ENCODE peak calls at places on chromosomes 2 and 18, in seven cellular contexts. U is CD8-positive, alpha-beta memory T cell; Z is endothelial cell of umbilical vein; B is CD8-positive, alpha-beta T cell; I is upper lobe of right lung; H is kidney epithelial cell; M is adipocyte. Q is an unnamed sample. For H3K27me3, the result is how much of the 10 kb centered on the place peaks cover.

GRCh38 chr2:170222298-170222697 is 44.4 kb downstream of the MYO3B start:
- DNase-seq in U (no peak), Z (no peak), B (no peak), I (no peak), H (no peak), M (peak), Q (no peak)

GRCh38 chr2:197296861-197297260 is 13.7 kb downstream of the ANKRD44 start:
- DNase-seq in U (no peak), Z (no peak), B (no peak), I (no peak), H (no peak), M (no peak), Q (no peak)

GRCh38 chr2:83900859-83901258 is 558.2 kb downstream of the SUCLG1 start:
- DNase-seq in U (no peak), Z (no peak), B (no peak), I (no peak), H (no peak), M (no peak), Q (no peak)

GRCh38 chr18:54359233-54359632 is 1.5 kb downstream of the C18orf54 start:
- DNase-seq in U (no peak), Z (peak), B (no peak), I (no peak), H (no peak), M (peak), Q (no peak)

GRCh38 chr2:3185910-3186309 is 191.7 kb downstream of the EIPR1 start:
- DNase-seq in U (no peak), Z (no peak), B (no peak), I (no peak), H (no peak), M (no peak), Q (no peak)

GRCh38 chr2:81195774-81196382 is 891.3 kb upstream of the LRRTM1 start:
- DNase-seq in U (no peak), Z (no peak), B (no peak), I (peak), H (no peak), M (no peak), Q (no peak)

GRCh38 chr2:154484338-154485099 is 214.0 kb upstream of the KCNJ3 start:
- DNase-seq in U (no peak), Z (no peak), B (no peak), I (no peak), H (peak), M (no peak), Q (no peak)

GRCh38 chr2:174334781-174335604 is at the start of gene SP9:
- DNase-seq in U (no peak), Z (peak), B (no peak), I (no peak), H (no peak), M (peak), Q (peak)

GRCh38 chr2:239318790-239319189 is 82.0 kb downstream of the HDAC4 start:
- DNase-seq in U (no peak), Z (no peak), B (no peak), I (no peak), H (no peak), M (no peak), Q (no peak)

GRCh38 chr2:42834161-42834560 is 41.8 kb upstream of the HAAO start:
- DNase-seq in U (no peak), Z (no peak), B (no peak), I (peak), H (no peak), M (no peak), Q (peak)

GRCh38 chr18:49797995-49798394 is 15.3 kb downstream of the ACAA2 start:
- DNase-seq in U (no peak), Z (no peak), B (no peak), I (no peak), H (no peak), M (no peak), Q (no peak)

GRCh38 chr2:10477443-10478297 is 29.5 kb upstream of the ODC1 start:
- DNase-seq in U (no peak), Z (no peak), B (no peak), I (peak), H (no peak), M (no peak), Q (no peak)

GRCh38 chr2:10476723-10477442 is 28.8 kb upstream of the ODC1 start:
- DNase-seq in U (no peak), Z (no peak), B (no peak), I (peak), H (no peak), M (no peak), Q (no peak)

GRCh38 chr2:10478916-10479315 is 30.8 kb upstream of the ODC1 start:
- DNase-seq in U (no peak), Z (no peak), B (no peak), I (peak), H (no peak), M (no peak), Q (no peak)

GRCh38 chr2:10480359-10480949 is 32.3 kb upstream of the ODC1 start:
- DNase-seq in U (no peak), Z (no peak), B (no peak), I (no peak), H (no peak), M (no peak), Q (no peak)

GRCh38 chr2:10478298-10478625 is 30.1 kb upstream of the ODC1 start:
- DNase-seq in U (no peak), Z (no peak), B (no peak), I (peak), H (no peak), M (no peak), Q (no peak)
- H3K27me3 ChIP-seq in U (under half), Z (under half), B (under half), I (under half), H (under half), M (under half), Q (under half)

GRCh38 chr18:24535831-24536230 is 75.4 kb downstream of the HRH4 start:
- DNase-seq in U (no peak), Z (no peak), B (no peak), I (no peak), H (no peak), M (no peak), Q (no peak)
- H3K27me3 ChIP-seq in U (under half), Z (under half), B (under half), I (under half), H (under half), M (under half), Q (under half)

GRCh38 chr2:36453652-36454051 is 98.1 kb downstream of the CRIM1 start:
- DNase-seq in U (no peak), Z (no peak), B (no peak), I (no peak), H (no peak), M (no peak), Q (no peak)

GRCh38 chr2:36458106-36458505 is 102.5 kb downstream of the CRIM1 start:
- DNase-seq in U (no peak), Z (no peak), B (no peak), I (no peak), H (no peak), M (no peak), Q (no peak)

GRCh38 chr2:36456227-36456788 is 100.7 kb downstream of the CRIM1 start:
- DNase-seq in U (no peak), Z (peak), B (no peak), I (peak), H (no peak), M (peak), Q (no peak)

GRCh38 chr2:36455011-36455410 is 99.4 kb downstream of the CRIM1 start:
- DNase-seq in U (no peak), Z (no peak), B (no peak), I (no peak), H (no peak), M (no peak), Q (no peak)

DNA sequence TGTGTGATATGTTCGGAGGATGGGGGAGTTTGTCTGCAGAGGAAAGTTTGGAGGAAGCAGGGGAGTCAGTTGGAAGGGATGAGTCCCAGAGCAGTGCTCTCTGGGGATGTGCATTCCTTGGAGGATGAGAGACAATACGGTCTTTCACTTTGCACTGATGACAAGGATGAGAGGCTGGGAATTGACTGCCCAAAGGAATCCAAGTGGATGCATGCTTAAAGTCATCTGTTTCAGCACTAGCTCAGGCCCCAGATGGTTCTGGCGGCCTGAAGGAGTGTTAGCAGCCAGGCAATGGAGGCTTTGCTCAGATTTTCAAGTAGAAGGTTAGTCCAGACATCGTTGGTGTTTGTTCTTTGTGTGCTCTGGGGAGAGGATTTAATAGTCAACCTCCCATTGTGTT is 100.2 kb downstream of the CRIM1 start:
- DNase-seq in U (no peak), Z (peak), B (no peak), I (no peak), H (no peak), M (no peak), Q (no peak)
- H3K27me3 ChIP-seq in U (under half), Z (under half), B (under half), I (under half), H (under half), M (under half), Q (under half)

DNA sequence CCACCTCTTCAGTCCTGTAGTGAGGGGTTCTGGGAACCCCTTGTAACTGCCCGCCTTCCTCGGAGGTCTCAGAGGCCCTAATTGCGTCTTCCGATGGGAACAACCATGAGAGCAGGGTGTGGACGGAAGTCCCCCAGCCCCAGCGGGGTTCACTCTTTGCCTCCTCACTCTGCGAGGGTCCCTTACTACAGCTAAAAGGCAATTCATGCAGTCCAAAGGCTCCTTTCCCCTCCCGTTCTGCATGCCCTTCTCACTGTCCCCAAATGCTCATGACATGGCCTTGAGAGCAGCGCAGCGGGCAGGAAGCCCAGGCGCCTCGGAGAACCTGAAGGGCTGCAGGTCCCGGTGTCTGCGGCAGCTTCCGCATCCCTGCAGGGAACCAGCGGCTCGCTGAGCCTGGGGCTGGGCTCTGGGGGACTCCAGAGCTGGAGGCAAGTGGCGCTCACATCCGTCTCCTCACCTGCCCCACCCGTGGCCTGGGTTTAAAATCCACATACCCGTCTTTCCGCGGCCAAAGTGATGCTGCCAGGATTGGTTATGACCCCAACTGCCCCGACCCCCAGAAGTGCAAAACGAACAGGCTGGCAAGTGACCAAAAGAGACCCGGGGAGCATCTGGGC is 534 bp upstream of the CIDEA start:
- DNase-seq in U (no peak), Z (no peak), B (no peak), I (no peak), H (no peak), M (no peak), Q (no peak)
- H3K27me3 ChIP-seq in U (under half), Z (under half), B (under half), I (under half), H (under half), M (half or more), Q (under half)

DNA sequence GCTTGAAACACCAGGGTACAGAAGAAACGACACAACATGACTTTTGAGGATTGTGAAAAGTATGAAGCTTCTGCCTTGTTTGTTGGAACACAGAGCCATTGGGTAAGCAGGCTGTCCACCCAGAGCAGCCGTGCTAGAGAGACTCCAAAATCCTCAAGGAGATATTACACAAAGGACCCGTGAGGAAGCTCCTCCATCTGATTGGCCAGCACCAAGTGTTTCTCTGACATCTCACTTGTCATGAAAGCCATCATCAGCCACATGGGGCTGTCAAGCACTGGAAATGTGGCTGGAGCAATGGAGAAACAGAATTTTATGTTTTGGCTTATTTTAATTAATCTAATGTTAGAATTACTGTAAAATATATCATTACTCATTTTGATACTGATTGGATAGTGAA is 29.8 kb upstream of the LDAH start:
- DNase-seq in U (no peak), Z (no peak), B (no peak), I (no peak), H (no peak), M (no peak), Q (no peak)
- H3K27me3 ChIP-seq in U (under half), Z (under half), B (under half), I (under half), H (under half), M (under half), Q (under half)

GRCh38 chr2:214547931-214548330 is 137.1 kb downstream of the VWC2L start:
- DNase-seq in U (no peak), Z (no peak), B (no peak), I (no peak), H (no peak), M (no peak), Q (no peak)

GRCh38 chr2:214542251-214542650 is 131.4 kb downstream of the VWC2L start:
- DNase-seq in U (no peak), Z (no peak), B (no peak), I (no peak), H (no peak), M (no peak), Q (no peak)

GRCh38 chr2:214543386-214543955 is 132.6 kb downstream of the VWC2L start:
- DNase-seq in U (no peak), Z (no peak), B (no peak), I (no peak), H (peak), M (peak), Q (no peak)

GRCh38 chr2:214542866-214543265 is 132.0 kb downstream of the VWC2L start:
- DNase-seq in U (no peak), Z (no peak), B (no peak), I (no peak), H (no peak), M (peak), Q (no peak)

DNA sequence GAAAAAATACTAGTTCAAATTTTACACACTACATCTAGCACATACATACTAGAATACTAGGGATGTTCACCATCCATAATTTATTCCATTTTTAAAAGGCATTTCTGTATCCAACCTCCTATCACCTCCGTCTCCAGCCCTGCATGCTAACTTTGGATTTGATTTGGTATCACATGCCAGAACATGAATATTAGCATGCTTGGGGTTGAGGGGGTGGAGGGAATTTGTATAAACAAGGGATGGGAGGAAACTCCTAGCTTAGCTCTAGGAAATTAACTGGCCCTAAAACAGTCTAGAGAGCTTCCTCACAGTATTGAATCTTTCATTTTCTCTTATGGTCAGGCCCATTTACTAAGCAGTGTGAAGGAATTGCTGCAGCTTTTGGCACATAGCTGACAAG is 135.0 kb downstream of the VWC2L start:
- DNase-seq in U (no peak), Z (no peak), B (no peak), I (no peak), H (no peak), M (no peak), Q (no peak)
- H3K27me3 ChIP-seq in U (under half), Z (under half), B (under half), I (under half), H (under half), M (under half), Q (under half)

Q was measured in Caco-2.